ENCODE peak calls at places on chromosomes 4 and X, in eight cellular contexts. Z is substantia nigra; Q is thoracic aorta; D is DMS 273 treated with DMSO at 0.1 percent for 48 hours; A is GM19239; M is stimulated activated CD4-positive, alpha-beta T cell treated with anti-CD3 and anti-CD28 coated beads, TNF-alpha, amount 100 ng/mL, for 48 hours; K is GM10248; O is skeletal muscle cell. X is an unnamed sample.

GRCh38 chr4:102696763-102697162 is 64.0 kb downstream of the MANBA start:
- DNase-seq in Z (no peak), Q (no peak), D (no peak), A (no peak), M (no peak), K (no peak), O (no peak), X (no peak)

GRCh38 chrX:120769576-120770341 is 105.9 kb downstream of the CT47B1 start:
- DNase-seq in Z (no peak), Q (no peak), D (no peak), A (no peak), M (no peak), K (peak), O (no peak), X (no peak)

GRCh38 chr4:141028024-141028529 is 105.2 kb downstream of the RNF150 start:
- DNase-seq in Z (no peak), Q (no peak), D (peak), A (no peak), M (no peak), K (no peak), O (peak), X (no peak)

GRCh38 chr4:150971901-150972300 is 43.2 kb downstream of the LRBA start:
- DNase-seq in Z (no peak), Q (no peak), D (no peak), A (no peak), M (no peak), K (no peak), O (no peak), X (no peak)

GRCh38 chr4:107837298-107837697 is 12.6 kb downstream of the SGMS2 start:
- DNase-seq in Z (no peak), Q (no peak), D (no peak), A (no peak), M (no peak), K (no peak), O (no peak), X (no peak)

GRCh38 chr4:26937136-26937535 is 76.5 kb downstream of the STIM2 start:
- DNase-seq in Z (no peak), Q (no peak), D (no peak), A (no peak), M (no peak), K (no peak), O (no peak), X (no peak)

GRCh38 chrX:151175283-151176062 is 911 bp upstream of the GPR50 start:
- DNase-seq in Z (no peak), Q (no peak), D (no peak), A (no peak), M (no peak), K (no peak), O (no peak), X (no peak)

GRCh38 chr4:82620126-82620525 is 58.3 kb upstream of the TMEM150C start:
- DNase-seq in Z (no peak), Q (no peak), D (no peak), A (no peak), M (no peak), K (no peak), O (no peak), X (no peak)

GRCh38 chr4:184343400-184344177 is 125.9 kb upstream of the ENPP6 start:
- DNase-seq in Z (peak), Q (peak), D (peak), A (no peak), M (peak), K (no peak), O (peak), X (peak)

GRCh38 chr4:54077812-54078211 is 13.4 kb upstream of the CHIC2 start:
- DNase-seq in Z (no peak), Q (no peak), D (no peak), A (no peak), M (no peak), K (no peak), O (no peak), X (no peak)